ENCODE peak calls at places on chromosomes 2 and 18, in eight cellular contexts. P is LoVo, X is H54, C is HuH-7.5, S is cerebellar cortex, J is AG08396, V is hypothalamus, M is left cardiac atrium. T is an unnamed sample.

GRCh38 chr2:175414872-175415487 is 233.5 kb upstream of the ATP5MC3 start:
- DNase-seq in J (peak; percentile 60), X (peak; percentile 42), M (peak; percentile 57), P (peak; percentile 67), S (peak; percentile 34), V (peak; percentile 2), C (peak; percentile 40), T (no peak)

GRCh38 chr2:152730591-152731333 is 12.3 kb downstream of the ARL6IP6 start:
- DNase-seq in C (no peak), X (no peak), M (no peak), J (peak; percentile 3), P (no peak), V (no peak), S (no peak), T (no peak)

GRCh38 chr2:39065616-39066015 is 55.2 kb downstream of the SOS1 start:
- DNase-seq in M (no peak), C (no peak), P (no peak), J (no peak), S (no peak), X (no peak), V (no peak), T (no peak)

GRCh38 chr2:10405441-10405840 is 42.7 kb downstream of the ODC1 start:
- DNase-seq in M (peak; percentile 48), P (no peak), J (peak; percentile 82), S (no peak), V (peak; percentile 40), X (peak; percentile 96), C (peak; percentile 31), T (peak; percentile 65)

GRCh38 chr2:159124931-159125467 is 156.6 kb downstream of the TANC1 start:
- DNase-seq in J (no peak), X (no peak), V (no peak), M (no peak), P (peak; percentile 28), S (no peak), C (no peak), T (no peak)

GRCh38 chr18:5197032-5197434 is at the start of gene AKAIN1:
- DNase-seq in M (peak; percentile 38), X (no peak), S (peak; percentile 68), J (peak; percentile 36), P (peak; percentile 9), C (no peak), V (peak; percentile 24), T (no peak)

GRCh38 chr18:77249583-77250500 is at the start of gene GALR1:
- DNase-seq in X (no peak), V (no peak), M (no peak), C (no peak), P (no peak), S (no peak), J (peak; percentile 15), T (no peak)

GRCh38 chr2:112936927-112937232 is 25.9 kb downstream of the IL37 start:
- DNase-seq in X (no peak), V (no peak), S (no peak), J (no peak), P (no peak), M (no peak), C (no peak), T (no peak)

GRCh38 chr2:234679766-234680687 is 183.1 kb upstream of the ARL4C start:
- DNase-seq in C (no peak), P (peak; percentile 64), V (no peak), S (no peak), X (peak; percentile 57), J (peak; percentile 78), M (peak; percentile 74), T (no peak)

GRCh38 chr2:64356906-64357305 is 97.1 kb upstream of the LGALSL start:
- DNase-seq in V (no peak), P (no peak), C (no peak), X (no peak), M (no peak), S (no peak), J (no peak), T (no peak)

GRCh38 chr2:238761802-238762373 is 86.0 kb upstream of the TWIST2 start:
- DNase-seq in V (no peak), X (peak; percentile 30), C (peak; percentile 35), M (no peak), S (peak; percentile 71), J (peak; percentile 57), P (peak; percentile 1), T (no peak)

GRCh38 chr2:55111570-55112228 is 61.4 kb upstream of the RTN4 start:
- DNase-seq in M (peak; percentile 80), J (peak; percentile 74), P (no peak), S (peak; percentile 37), V (no peak), X (peak; percentile 56), C (no peak), T (peak; percentile 50)

GRCh38 chr2:241649414-241649813 is 11.9 kb downstream of the ATG4B start:
- DNase-seq in M (no peak), P (no peak), X (no peak), C (no peak), J (no peak), V (no peak), S (peak; percentile 18), T (peak; percentile 25)

GRCh38 chr2:72794572-72794971 is 31.3 kb downstream of the EXOC6B start:
- DNase-seq in X (no peak), V (no peak), P (no peak), S (no peak), C (no peak), M (no peak), J (no peak), T (no peak)

GRCh38 chr2:158715352-158715751 is 79.8 kb upstream of the DAPL1 start:
- DNase-seq in M (no peak), J (no peak), X (no peak), P (no peak), V (no peak), S (no peak), C (no peak), T (no peak)

GRCh38 chr2:46309052-46309953 is 12.1 kb downstream of the EPAS1 start:
- DNase-seq in V (no peak), M (no peak), X (no peak), S (no peak), J (peak; percentile 42), P (no peak), C (no peak), T (no peak)

GRCh38 chr2:111679202-111679601 is 204.8 kb downstream of the ANAPC1 start:
- DNase-seq in J (no peak), C (no peak), P (no peak), V (no peak), X (no peak), M (no peak), S (no peak), T (no peak)

GRCh38 chr2:234218261-234219180 is 168.0 kb downstream of the SPP2 start:
- DNase-seq in V (no peak), P (peak; percentile 15), S (no peak), J (no peak), C (no peak), M (no peak), X (no peak), T (no peak)

GRCh38 chr2:102438578-102438977 is 15.6 kb downstream of the IL18RAP start:
- DNase-seq in V (no peak), C (no peak), P (no peak), S (no peak), J (no peak), M (no peak), X (no peak), T (no peak)

GRCh38 chr18:22422909-22423548 is 5.3 kb upstream of the CTAGE1 start:
- DNase-seq in P (no peak), X (no peak), M (peak; percentile 48), V (no peak), S (no peak), J (peak; percentile 45), C (no peak), T (no peak)

GRCh38 chr18:916562-916961 is 11.9 kb downstream of the ADCYAP1 start:
- DNase-seq in J (no peak), S (no peak), M (no peak), C (no peak), P (no peak), X (no peak), V (no peak), T (no peak)

GRCh38 chr2:135532581-135532980 is 1.3 kb downstream of the R3HDM1 start:
- DNase-seq in S (no peak), V (no peak), M (no peak), C (no peak), P (no peak), X (no peak), J (no peak), T (no peak)

GRCh38 chr2:10305715-10306114 is 3.0 kb downstream of the HPCAL1 start:
- DNase-seq in V (no peak), J (no peak), C (peak; percentile 50), X (no peak), M (no peak), P (no peak), S (peak; percentile 67), T (no peak)

GRCh38 chr18:47032945-47033344 is 2.5 kb downstream of the ELOA2 start:
- DNase-seq in S (no peak), C (no peak), P (no peak), V (no peak), J (no peak), X (no peak), M (no peak), T (no peak)

GRCh38 chr2:31426096-31426495 is 11.6 kb upstream of the XDH start:
- DNase-seq in P (no peak), M (no peak), X (no peak), S (no peak), C (no peak), J (no peak), V (no peak), T (no peak)

GRCh38 chr2:149180226-149180875 is 141.9 kb downstream of the LYPD6B start:
- DNase-seq in X (no peak), M (no peak), J (no peak), P (no peak), V (no peak), S (no peak), C (no peak), T (no peak)

GRCh38 chr2:199458017-199458805 is 472 bp upstream of the SATB2 start:
- DNase-seq in J (peak; percentile 68), S (no peak), C (no peak), P (no peak), X (no peak), V (no peak), M (no peak), T (no peak)

GRCh38 chr18:45954070-45954712 is 12.9 kb downstream of the EPG5 start:
- DNase-seq in P (peak; percentile 11), J (peak; percentile 75), X (peak; percentile 31), C (no peak), M (no peak), S (no peak), V (no peak), T (no peak)

GRCh38 chr2:145906356-145906755 is 1386.4 kb upstream of the ZEB2 start:
- DNase-seq in X (peak; percentile 6), J (no peak), V (no peak), M (no peak), P (peak; percentile 74), S (no peak), C (no peak), T (no peak)

GRCh38 chr18:12474876-12475275 is 67.1 kb downstream of the PRELID3A start:
- DNase-seq in S (no peak), M (no peak), C (no peak), J (no peak), X (no peak), V (no peak), P (no peak), T (no peak)